ENCODE peak calls at places on chromosomes 3 and 15, in eight cellular contexts. N, Z, P, S, B, G, Q and V are unnamed samples. For H3K9me3, the result is how much of the 10 kb centered on the place peaks cover.

GRCh38 chr3:52055537-52056351 is 627 bp downstream of the DUSP7 start:
- DNase-seq in N (peak), Z (peak), P (peak), S (peak), B (peak), G (peak), Q (peak), V (no peak)

GRCh38 chr3:51673181-51673801 is 2.2 kb downstream of the TEX264 start:
- DNase-seq in N (no peak), Z (no peak), P (no peak), S (no peak), B (no peak), G (no peak), Q (no peak), V (no peak)

GRCh38 chr3:73609655-73610054 is 15.1 kb downstream of the PDZRN3 start:
- DNase-seq in N (no peak), Z (no peak), P (no peak), S (no peak), B (no peak), G (no peak), Q (no peak), V (no peak)

GRCh38 chr3:124707667-124708066 is 22.6 kb upstream of the UMPS start:
- DNase-seq in N (no peak), Z (no peak), P (no peak), S (no peak), B (peak), G (no peak), Q (no peak), V (no peak)

GRCh38 chr15:41279535-41280283 is 48.6 kb downstream of the CHP1 start:
- DNase-seq in N (no peak), Z (no peak), P (no peak), S (no peak), B (no peak), G (no peak), Q (no peak), V (no peak)

GRCh38 chr15:60819860-60820259 is 340.9 kb upstream of the ICE2 start:
- DNase-seq in N (no peak), Z (no peak), P (no peak), S (no peak), B (no peak), G (no peak), Q (no peak), V (no peak)

GRCh38 chr3:12541625-12542024 is 3.7 kb downstream of the MKRN2OS start:
- DNase-seq in N (peak), Z (no peak), P (no peak), S (no peak), B (peak), G (no peak), Q (no peak), V (no peak)

GRCh38 chr3:52537165-52537635 is 795 bp downstream of the UQCC5 start:
- DNase-seq in N (no peak), Z (no peak), P (no peak), S (no peak), B (no peak), G (no peak), Q (no peak), V (no peak)

GRCh38 chr3:58824777-58825176 is 158.2 kb upstream of the FAM3D start:
- DNase-seq in N (no peak), Z (no peak), P (no peak), S (no peak), B (no peak), G (no peak), Q (no peak), V (no peak)

GRCh38 chr3:72797773-72798543 is 50.3 kb downstream of the SHQ1 start:
- DNase-seq in N (no peak), Z (peak), P (no peak), S (peak), B (peak), G (no peak), Q (no peak), V (no peak)

GRCh38 chr3:124634210-124635168 is 95.8 kb upstream of the UMPS start:
- DNase-seq in N (no peak), Z (no peak), P (no peak), S (no peak), B (peak), G (no peak), Q (no peak), V (no peak)

GRCh38 chr15:67559158-67559557 is 16.7 kb downstream of the MAP2K5 start:
- DNase-seq in N (no peak), Z (no peak), P (no peak), S (no peak), B (no peak), G (no peak), Q (no peak), V (no peak)

GRCh38 chr3:176872771-176873209 is 324.5 kb downstream of the TBL1XR1 start:
- DNase-seq in N (peak), Z (peak), P (no peak), S (no peak), B (peak), G (peak), Q (peak), V (no peak)

GRCh38 chr3:152148579-152148978 is 120.2 kb upstream of the MBNL1 start:
- DNase-seq in N (no peak), Z (no peak), P (no peak), S (no peak), B (no peak), G (no peak), Q (no peak), V (no peak)

GRCh38 chr15:25437751-25438600 is 848 bp downstream of the UBE3A start:
- DNase-seq in N (peak), Z (peak), P (peak), S (peak), B (peak), G (peak), Q (peak), V (peak)

GRCh38 chr3:36606871-36607765 is 157.2 kb downstream of the DCLK3 start:
- DNase-seq in N (no peak), Z (no peak), P (no peak), S (no peak), B (no peak), G (no peak), Q (no peak), V (no peak)

GRCh38 chr15:36590838-36591237 is 11.4 kb downstream of the CDIN1 start:
- DNase-seq in N (no peak), Z (no peak), P (no peak), S (no peak), B (no peak), G (no peak), Q (no peak), V (no peak)

GRCh38 chr3:186529204-186529999 is 14.8 kb downstream of the CRYGS start:
- DNase-seq in N (no peak), Z (no peak), P (no peak), S (no peak), B (no peak), G (no peak), Q (no peak), V (no peak)

GRCh38 chr15:64985382-64986033 is 4.2 kb downstream of the SPG21 start:
- DNase-seq in N (peak), Z (no peak), P (no peak), S (no peak), B (no peak), G (peak), Q (no peak), V (no peak)

GRCh38 chr3:51539291-51539891 is 872 bp downstream of the RAD54L2 start:
- DNase-seq in N (peak), Z (peak), P (peak), S (no peak), B (peak), G (peak), Q (peak), V (peak)

GRCh38 chr15:43518073-43518761 is 809 bp downstream of the MAP1A start:
- DNase-seq in N (no peak), Z (peak), P (no peak), S (peak), B (peak), G (no peak), Q (no peak), V (peak)

GRCh38 chr3:45479627-45480026 is 91.3 kb downstream of the LARS2 start:
- DNase-seq in N (no peak), Z (no peak), P (no peak), S (no peak), B (peak), G (peak), Q (no peak), V (no peak)

GRCh38 chr3:152524198-152525140 is 255.7 kb downstream of the MBNL1 start:
- DNase-seq in N (peak), Z (peak), P (no peak), S (peak), B (peak), G (no peak), Q (no peak), V (no peak)

GRCh38 chr3:56940331-56940730 is 120.1 kb upstream of the SPATA12 start:
- DNase-seq in N (no peak), Z (no peak), P (no peak), S (no peak), B (no peak), G (no peak), Q (no peak), V (no peak)

GRCh38 chr15:59152694-59153450 is 47.9 kb downstream of the CCNB2 start:
- DNase-seq in N (no peak), Z (no peak), P (no peak), S (no peak), B (no peak), G (no peak), Q (no peak), V (no peak)

GRCh38 chr15:77637851-77638402 is 5.2 kb upstream of the LINGO1 start:
- DNase-seq in N (no peak), Z (no peak), P (no peak), S (no peak), B (no peak), G (no peak), Q (no peak), V (no peak)

GRCh38 chr3:129599073-129599472 is 7.4 kb downstream of the PLXND1 start:
- DNase-seq in N (no peak), Z (no peak), P (no peak), S (no peak), B (no peak), G (no peak), Q (no peak), V (no peak)

GRCh38 chr3:197001972-197002700 is 27.5 kb downstream of the MELTF start:
- DNase-seq in N (no peak), Z (no peak), P (peak), S (no peak), B (no peak), G (no peak), Q (no peak), V (no peak)

GRCh38 chr15:70508561-70509281 is 254.6 kb downstream of the UACA start:
- DNase-seq in N (peak), Z (no peak), P (peak), S (no peak), B (peak), G (peak), Q (no peak), V (no peak)
- TF ChIP-seq CTCF in N (no peak), Z (no peak), P (no peak), S (no peak), B (peak), G (no peak), Q (no peak), V (no peak)

GRCh38 chr3:32454111-32454510 is 48.5 kb downstream of the CMTM6 start:
- DNase-seq in N (no peak), Z (no peak), P (no peak), S (no peak), B (no peak), G (no peak), Q (no peak), V (no peak)
- H3K27ac ChIP-seq in N (no peak), Z (no peak), P (no peak), S (no peak), B (no peak), G (no peak), Q (no peak), V (no peak)

GRCh38 chr3:195662-196061 is 901 bp upstream of the CHL1 start:
- DNase-seq in N (no peak), Z (no peak), P (no peak), S (no peak), B (no peak), G (no peak), Q (no peak), V (no peak)
- H3K9me3 ChIP-seq in N (under half), Z (under half), P (under half), S (under half), B (under half), G (under half), Q (under half), V (under half)

GRCh38 chr15:26866298-26867198 is at the start of gene GABRA5:
- DNase-seq in N (no peak), Z (no peak), P (no peak), S (peak), B (peak), G (no peak), Q (no peak), V (no peak)
- TF ChIP-seq CTCF in N (peak), Z (peak), P (peak), S (peak), B (peak), G (no peak), Q (no peak), V (peak)

DNA sequence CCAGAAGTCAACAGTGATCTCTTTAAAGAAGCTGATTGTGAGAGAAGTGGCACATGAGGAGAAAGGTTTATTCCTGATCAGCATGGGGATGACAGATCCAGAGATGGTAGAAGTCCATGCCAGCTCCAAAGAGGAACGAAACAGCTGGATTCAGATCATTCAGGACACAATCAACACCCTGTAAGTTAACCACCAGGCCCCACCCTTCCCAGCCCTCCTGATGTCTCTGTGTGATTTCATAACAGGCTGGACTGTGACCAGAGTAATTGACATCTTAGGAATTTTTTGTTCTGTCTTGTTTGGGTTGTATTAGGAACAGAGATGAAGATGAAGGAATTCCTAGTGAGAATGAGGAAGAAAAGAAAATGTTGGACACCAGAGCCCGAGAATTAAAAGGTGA is 67.7 kb downstream of the KLHL25 start:
- DNase-seq in N (no peak), Z (no peak), P (no peak), S (no peak), B (no peak), G (no peak), Q (no peak), V (no peak)
- H3K27ac ChIP-seq in N (no peak), Z (peak), P (peak), S (peak), B (peak), G (no peak), Q (no peak), V (peak)

DNA sequence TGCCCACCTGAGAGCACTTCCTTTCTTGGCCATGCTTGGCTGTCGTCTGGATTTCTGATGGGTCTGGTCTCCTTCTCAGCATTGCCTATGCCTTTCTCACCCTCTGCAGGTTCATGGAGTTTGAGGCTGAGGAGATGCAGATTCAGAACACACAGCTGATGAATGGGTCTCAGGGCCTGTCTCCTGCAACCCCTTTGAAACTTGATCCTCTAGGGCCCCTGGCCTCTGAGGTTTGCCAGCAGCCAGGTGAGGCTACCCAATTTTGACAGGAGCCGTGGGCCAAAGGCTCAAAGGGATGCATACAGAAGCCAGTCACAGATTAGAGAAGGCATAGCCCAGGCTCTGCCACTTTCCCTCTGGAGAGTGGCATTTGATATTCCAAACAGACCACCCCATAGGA is 10.5 kb downstream of the NUTM1 start:
- DNase-seq in N (no peak), Z (no peak), P (no peak), S (no peak), B (no peak), G (no peak), Q (no peak), V (no peak)
- H3K9me3 ChIP-seq in N (under half), Z (under half), P (under half), S (under half), B (under half), G (under half), Q (under half), V (under half)

DNA sequence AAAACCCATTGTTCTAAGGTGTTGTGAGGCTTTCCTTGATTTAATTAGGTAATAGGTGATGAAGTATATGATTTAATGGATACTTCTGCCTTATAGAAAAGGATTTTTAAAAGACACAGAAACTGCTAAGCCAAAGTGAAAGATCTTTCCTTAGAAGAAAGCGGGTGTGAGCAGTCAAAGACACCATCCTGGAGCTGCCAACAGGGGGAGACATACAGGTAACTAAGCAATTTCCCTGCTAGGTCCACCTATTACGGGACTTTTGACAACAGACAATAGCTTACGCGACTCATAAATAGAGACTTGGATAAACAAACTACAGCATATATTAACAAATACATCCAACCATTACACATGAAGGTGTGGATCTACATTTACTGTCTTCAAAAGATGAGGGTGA is 669.5 kb downstream of the SQOR start:
- DNase-seq in N (no peak), Z (no peak), P (no peak), S (no peak), B (peak), G (no peak), Q (no peak), V (no peak)
- TF ChIP-seq CTCF in N (peak), Z (no peak), P (no peak), S (no peak), B (peak), G (peak), Q (no peak), V (no peak)

DNA sequence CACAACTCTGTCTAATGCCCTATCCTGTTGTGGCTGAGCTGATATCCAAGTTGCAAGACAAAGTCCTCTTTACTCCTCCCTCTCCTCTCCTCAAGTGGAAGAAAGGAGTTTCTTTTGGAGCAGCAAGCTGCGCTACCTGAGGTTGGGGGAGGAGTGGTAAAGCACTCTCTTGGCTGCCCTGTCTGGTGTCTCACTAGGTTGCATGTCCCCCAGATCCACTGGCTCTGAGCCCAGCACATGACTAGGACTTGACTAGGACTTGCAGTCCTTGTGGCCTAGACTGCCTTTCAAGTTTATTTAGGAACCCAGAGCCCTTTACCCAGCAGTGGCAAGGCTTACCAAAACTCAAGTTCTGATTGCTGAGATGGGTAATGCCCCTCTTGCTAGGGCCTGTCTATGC is 141.0 kb upstream of the SETMAR start:
- DNase-seq in N (no peak), Z (peak), P (no peak), S (no peak), B (peak), G (no peak), Q (no peak), V (no peak)
- H3K27ac ChIP-seq in N (no peak), Z (no peak), P (no peak), S (no peak), B (peak), G (no peak), Q (no peak), V (no peak)

GRCh38 chr3:66824450-66824849 is 173.7 kb upstream of the KBTBD8 start:
- DNase-seq in N (no peak), Z (no peak), P (no peak), S (no peak), B (no peak), G (no peak), Q (no peak), V (no peak)
- H3K9me3 ChIP-seq in N (under half), Z (under half), P (under half), S (under half), B (under half), G (under half), Q (under half), V (under half)